ENCODE peak calls at places on chromosomes 16 and 17, in seven cellular contexts. B is K562, S is HCT116, M is GM12878, O is H1, N is HepG2, P is SK-N-SH. H is an unnamed sample.

GRCh38 chr16:27538508-27538907 is 11.2 kb downstream of the GTF3C1 start:
- DNase-seq in B (peak), O (no peak), S (no peak), M (no peak), P (no peak), N (no peak), H (no peak)

GRCh38 chr16:3007957-3008748 is 4.6 kb upstream of the CLDN9 start:
- DNase-seq in N (no peak), B (peak), S (no peak), M (no peak), O (peak), P (no peak), H (no peak)

GRCh38 chr17:43842975-43843325 is 4.0 kb upstream of the CD300LG start:
- DNase-seq in M (no peak), B (no peak), P (no peak), N (no peak), S (no peak), O (no peak), H (no peak)

GRCh38 chr17:27403480-27404005 is 52.7 kb upstream of the KSR1 start:
- DNase-seq in B (peak), P (no peak), O (no peak), S (no peak), M (no peak), N (no peak), H (no peak)

GRCh38 chr17:17603178-17603894 is 11.8 kb upstream of the PEMT start:
- DNase-seq in O (no peak), B (no peak), S (no peak), M (no peak), P (no peak), N (no peak), H (no peak)

GRCh38 chr17:33369149-33369548 is 76.1 kb upstream of the ASIC2 start:
- DNase-seq in P (no peak), B (no peak), S (no peak), N (no peak), O (no peak), M (no peak), H (no peak)

GRCh38 chr17:35089846-35090193 is 26.3 kb upstream of the RFFL start:
- DNase-seq in M (no peak), N (peak), B (peak), O (no peak), S (no peak), P (no peak), H (no peak)

GRCh38 chr17:32805029-32805976 is 71.6 kb downstream of the MYO1D start:
- DNase-seq in P (no peak), S (no peak), O (no peak), B (no peak), N (no peak), M (no peak), H (no peak)

GRCh38 chr16:11053916-11054460 is 109.6 kb downstream of the CLEC16A start:
- DNase-seq in S (no peak), M (no peak), B (no peak), O (no peak), P (no peak), N (no peak), H (no peak)

GRCh38 chr17:67074781-67075180 is 30.4 kb downstream of the CACNG1 start:
- DNase-seq in B (no peak), O (no peak), S (no peak), M (no peak), P (no peak), N (no peak), H (no peak)

GRCh38 chr16:27495191-27495590 is 54.5 kb downstream of the GTF3C1 start:
- DNase-seq in B (no peak), M (no peak), S (no peak), N (no peak), P (no peak), O (no peak), H (no peak)

GRCh38 chr16:29858974-29859373 is 4.1 kb downstream of the CDIPT start:
- DNase-seq in P (no peak), B (no peak), M (no peak), N (no peak), O (no peak), S (no peak), H (no peak)

GRCh38 chr17:54807331-54807730 is 93.3 kb upstream of the TOM1L1 start:
- DNase-seq in P (no peak), N (no peak), B (no peak), O (no peak), M (no peak), S (no peak), H (no peak)

GRCh38 chr16:8885674-8886592 is 3.8 kb downstream of the LITAFD start:
- DNase-seq in B (no peak), P (peak), S (no peak), M (no peak), N (peak), O (no peak), H (no peak)

GRCh38 chr17:33516645-33517044 is 223.6 kb upstream of the ASIC2 start:
- DNase-seq in M (no peak), S (no peak), N (no peak), P (no peak), O (no peak), B (no peak), H (no peak)

GRCh38 chr16:57038151-57038550 is 48.8 kb downstream of the NLRC5 start:
- DNase-seq in O (no peak), M (no peak), B (no peak), N (no peak), S (no peak), P (no peak), H (no peak)

GRCh38 chr17:34981538-34982241 is 1.4 kb downstream of the LIG3 start:
- DNase-seq in P (peak), B (peak), M (no peak), N (no peak), S (no peak), O (no peak), H (no peak)

GRCh38 chr17:8468109-8468508 is 32.4 kb downstream of the NDEL1 start:
- DNase-seq in B (no peak), M (no peak), S (no peak), P (no peak), N (no peak), O (no peak), H (no peak)

GRCh38 chr17:55384833-55385232 is 36.8 kb downstream of the MMD start:
- DNase-seq in B (no peak), S (no peak), M (no peak), N (no peak), P (no peak), O (no peak), H (no peak)

GRCh38 chr16:57530531-57531252 is 5.7 kb downstream of the CCDC102A start:
- DNase-seq in B (no peak), M (no peak), O (no peak), P (peak), S (no peak), N (no peak), H (no peak)

GRCh38 chr16:75304521-75305363 is 53.3 kb upstream of the BCAR1 start:
- DNase-seq in O (no peak), S (peak), B (peak), P (no peak), N (peak), M (no peak), H (no peak)

GRCh38 chr17:67602974-67603373 is 114.8 kb upstream of the NOL11 start:
- DNase-seq in N (peak), O (peak), M (no peak), B (peak), P (peak), S (peak), H (peak)

GRCh38 chr16:67967956-67968439 is 439 bp downstream of the SLC12A4 start:
- DNase-seq in M (no peak), B (peak), S (no peak), N (no peak), P (peak), O (peak), H (peak)

GRCh38 chr16:83854420-83854819 is 44.5 kb upstream of the MLYCD start:
- DNase-seq in N (no peak), M (no peak), S (no peak), P (no peak), B (no peak), O (no peak), H (no peak)

GRCh38 chr16:30651124-30652004 is 604 bp downstream of the PRR14 start:
- DNase-seq in P (peak), S (no peak), B (peak), O (peak), M (no peak), N (peak), H (peak)

GRCh38 chr16:74309789-74310781 is 13.5 kb downstream of the PSMD7 start:
- DNase-seq in P (peak), M (no peak), O (no peak), B (peak), N (peak), S (peak), H (peak)

GRCh38 chr16:50340578-50340977 is 28.2 kb downstream of the BRD7 start:
- DNase-seq in O (no peak), B (no peak), S (no peak), N (no peak), P (no peak), M (no peak), H (no peak)

GRCh38 chr16:84641643-84642358 is 6.5 kb upstream of the KLHL36 start:
- DNase-seq in P (no peak), O (no peak), N (no peak), S (no peak), M (no peak), B (no peak), H (no peak)

GRCh38 chr17:41625602-41626001 is 1.2 kb upstream of the KRT17 start:
- DNase-seq in N (no peak), S (no peak), M (no peak), P (no peak), O (no peak), B (no peak), H (no peak)

GRCh38 chr16:3171855-3172593 is 16.0 kb upstream of the OR1F1 start:
- DNase-seq in O (peak), B (peak), M (no peak), N (peak), S (no peak), P (peak), H (no peak)

GRCh38 chr17:58658804-58659713 is 32.8 kb downstream of the TEX14 start:
- DNase-seq in N (peak), P (peak), B (peak), M (peak), O (peak), S (peak), H (peak)

GRCh38 chr16:20873331-20873730 is 26.8 kb downstream of the DCUN1D3 start:
- DNase-seq in M (no peak), S (no peak), N (no peak), B (no peak), P (no peak), O (no peak), H (no peak)

GRCh38 chr17:48791128-48792032 is 25.6 kb downstream of the TTLL6 start:
- DNase-seq in N (peak), M (peak), O (peak), P (peak), S (peak), B (peak), H (peak)

GRCh38 chr17:32516940-32517711 is 30.3 kb downstream of the CDK5R1 start:
- DNase-seq in O (no peak), P (no peak), S (no peak), N (no peak), B (no peak), M (no peak), H (no peak)

GRCh38 chr17:3982541-3983017 is 18.3 kb upstream of the ATP2A3 start:
- DNase-seq in N (no peak), B (no peak), S (no peak), O (no peak), P (peak), M (no peak), H (no peak)

GRCh38 chr16:85543536-85543935 is 69.6 kb upstream of the GSE1 start:
- DNase-seq in B (no peak), S (no peak), O (no peak), N (no peak), M (no peak), P (no peak), H (no peak)

GRCh38 chr17:37792787-37793186 is 47.9 kb upstream of the HNF1B start:
- DNase-seq in P (no peak), M (no peak), O (no peak), S (no peak), B (no peak), N (no peak), H (no peak)

GRCh38 chr17:33335491-33336173 is 42.5 kb upstream of the ASIC2 start:
- DNase-seq in P (no peak), B (peak), N (no peak), M (no peak), O (peak), S (no peak), H (no peak)

DNA sequence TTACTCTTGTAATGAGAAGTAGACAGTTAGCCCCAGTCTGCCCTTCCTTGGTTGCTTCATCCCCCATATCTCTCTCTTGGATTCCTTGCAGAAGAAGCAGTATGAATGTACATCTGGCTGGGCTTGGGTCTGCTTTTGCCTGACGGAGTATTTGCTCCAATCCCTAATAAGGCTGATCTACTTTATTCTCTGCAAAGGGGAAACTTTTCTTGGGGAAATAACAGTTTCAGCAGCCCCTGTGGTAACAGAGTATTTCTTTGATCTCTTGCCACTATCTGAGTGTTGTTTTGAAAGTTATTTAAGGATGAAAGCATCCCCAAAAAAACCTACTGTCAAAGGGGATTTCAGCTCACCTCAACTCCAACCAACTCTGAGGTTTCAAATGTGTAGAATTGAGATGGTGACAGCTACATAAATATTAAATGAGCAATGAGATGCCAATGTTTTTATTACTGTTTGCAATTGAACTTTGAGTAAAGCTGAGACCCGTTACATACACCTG is 168.9 kb upstream of the NOG start:
- DNase-seq in O (no peak), B (no peak), P (no peak), S (no peak), M (no peak), N (no peak), H (no peak)
- TF ChIP-seq JUND in O (no peak), B (no peak), P (no peak), S (no peak), M (no peak), N (no peak), H (no peak)

GRCh38 chr17:81512984-81513668 is 527 bp upstream of the ACTG1 start:
- DNase-seq in B (peak), P (no peak), O (no peak), N (peak), M (no peak), S (no peak), H (peak)
- TF ChIP-seq JUND in B (no peak), P (no peak), O (no peak), N (no peak), M (no peak), S (no peak), H (no peak)

GRCh38 chr17:63102034-63102433 is 136.0 kb downstream of the TANC2 start:
- DNase-seq in N (no peak), B (no peak), S (no peak), O (no peak), M (no peak), P (no peak), H (no peak)

DNA sequence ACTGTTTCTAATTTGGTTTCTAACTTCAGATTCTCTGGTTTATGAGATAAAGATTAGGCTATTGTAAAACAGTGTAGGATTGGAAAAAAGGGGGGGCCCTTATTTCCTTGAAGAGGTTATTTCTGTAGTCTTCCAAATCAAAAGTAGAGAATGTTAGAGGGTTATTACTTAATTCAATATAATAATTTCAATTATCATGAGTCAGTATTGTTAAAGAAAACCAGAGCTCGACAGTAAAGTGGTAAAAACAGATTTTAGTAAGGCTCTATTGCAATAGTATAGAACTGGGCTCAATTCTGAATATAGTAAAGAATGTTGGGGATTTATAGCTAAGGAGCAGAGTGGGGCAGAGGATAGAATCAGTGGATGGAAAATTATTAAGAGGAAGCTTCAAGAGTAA is 140.0 kb downstream of the TANC2 start:
- DNase-seq in N (no peak), B (no peak), O (no peak), P (no peak), S (no peak), M (no peak), H (no peak)
- TF ChIP-seq JUND in N (no peak), B (no peak), O (no peak), P (no peak), S (no peak), M (no peak), H (no peak)

GRCh38 chr16:81719993-81720392 is 59.1 kb upstream of the PLCG2 start:
- DNase-seq in O (no peak), N (no peak), B (no peak), P (no peak), M (no peak), S (no peak), H (no peak)

GRCh38 chr16:81717662-81718189 is 61.4 kb upstream of the PLCG2 start:
- DNase-seq in M (peak), O (no peak), B (no peak), P (no peak), N (no peak), S (no peak), H (no peak)

GRCh38 chr16:81716478-81717210 is 62.4 kb upstream of the PLCG2 start:
- DNase-seq in M (peak), S (no peak), O (no peak), N (no peak), P (no peak), B (no peak), H (no peak)

GRCh38 chr16:81720973-81721907 is 57.9 kb upstream of the PLCG2 start:
- DNase-seq in M (no peak), P (no peak), B (no peak), S (no peak), N (no peak), O (no peak), H (no peak)

GRCh38 chr16:81718637-81719036 is 60.5 kb upstream of the PLCG2 start:
- DNase-seq in P (no peak), B (peak), N (no peak), S (no peak), M (no peak), O (no peak), H (no peak)
- TF ChIP-seq JUND in P (no peak), B (no peak), N (no peak), S (no peak), M (no peak), O (no peak), H (no peak)

GRCh38 chr16:19432429-19432828 is 14.7 kb downstream of the TMC5 start:
- DNase-seq in N (peak), B (peak), O (no peak), M (no peak), P (no peak), S (peak), H (peak)
- TF ChIP-seq JUND in N (no peak), B (no peak), O (no peak), M (no peak), P (no peak), S (no peak), H (no peak)

DNA sequence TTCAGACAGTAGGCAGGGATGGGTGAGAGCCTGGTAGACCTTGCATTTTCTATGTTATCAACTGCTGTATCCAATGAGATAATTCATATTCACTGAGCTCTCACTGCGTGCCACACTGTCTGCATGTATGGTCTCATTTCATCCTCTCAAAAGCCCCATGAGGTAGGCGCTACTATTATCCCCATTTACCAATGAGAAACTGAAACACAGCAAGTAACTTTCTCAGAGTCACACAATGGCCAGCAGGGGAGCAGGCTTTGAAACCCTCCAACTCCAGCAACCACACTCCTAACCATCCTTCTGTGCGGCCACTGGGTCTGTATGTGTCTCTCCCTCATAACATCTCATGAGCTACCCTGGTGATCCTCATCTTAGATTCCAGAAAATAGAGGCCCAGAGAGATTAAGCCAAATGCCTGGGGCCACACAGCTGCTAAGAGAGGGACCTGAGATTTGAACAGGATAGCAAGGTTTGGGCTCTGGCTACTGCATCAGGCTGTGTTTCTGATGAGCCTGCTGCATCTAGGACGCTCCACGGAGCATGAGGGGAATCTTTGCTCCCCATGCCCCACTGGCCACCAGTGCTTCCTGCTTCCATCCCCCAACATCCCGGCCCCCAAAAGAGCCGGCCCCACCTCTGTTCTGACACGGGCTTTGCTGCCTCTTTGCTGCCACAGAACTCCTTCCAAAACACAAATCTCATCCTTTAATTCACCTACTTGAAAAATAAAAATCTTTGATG is 3.2 kb downstream of the CCR7 start:
- DNase-seq in M (peak), O (no peak), P (no peak), N (no peak), B (no peak), S (no peak), H (peak)
- TF ChIP-seq JUND in M (no peak), O (no peak), P (no peak), N (no peak), B (no peak), S (no peak), H (no peak)

DNA sequence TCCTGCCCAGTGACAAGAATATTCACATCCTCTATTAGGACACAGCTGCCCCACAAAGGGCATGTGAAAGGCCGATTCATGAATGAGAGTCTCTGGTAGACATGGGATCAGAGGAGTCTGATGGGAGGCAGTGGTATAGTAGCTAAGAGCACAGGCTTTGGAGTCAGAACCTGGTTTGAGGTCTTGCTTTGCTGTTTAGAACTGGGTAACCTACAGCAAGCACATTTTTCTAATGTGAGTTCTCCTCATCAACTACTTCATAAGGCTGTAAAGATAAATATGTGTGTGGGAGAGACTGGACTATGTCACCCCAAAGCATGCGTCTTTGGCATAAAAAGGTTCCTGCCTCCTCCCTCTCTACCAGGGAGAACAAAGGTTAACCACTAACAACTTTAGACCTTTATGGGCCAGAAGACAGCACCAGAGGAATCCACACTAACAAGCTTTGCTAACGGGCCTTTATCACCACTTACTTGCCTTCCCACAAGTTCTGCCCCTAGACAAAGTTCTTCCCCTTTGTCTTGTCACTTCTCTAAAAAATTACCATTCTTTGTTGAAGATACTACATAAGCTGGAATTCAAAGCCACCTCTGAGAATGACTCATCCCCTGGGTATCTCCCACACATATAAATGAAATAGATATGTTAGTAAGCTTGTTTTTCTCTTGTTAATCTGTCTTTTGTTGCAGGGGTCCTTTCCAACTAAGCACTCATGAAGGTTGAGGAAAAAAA is 21.1 kb downstream of the CDR2 start:
- DNase-seq in S (peak), N (peak), B (peak), P (no peak), M (peak), O (no peak), H (no peak)
- TF ChIP-seq JUND in S (peak), N (peak), B (peak), P (peak), M (no peak), O (peak), H (no peak)

H was measured in T47D.